ENCODE peak calls at places on chromosomes 11 and 22, in six cellular contexts. N, P, U, Q, I and D are unnamed samples.

GRCh38 chr11:75654314-75654713 is 14.5 kb downstream of the MAP6 start:
- DNase-seq in N (no peak), P (no peak), U (no peak), Q (no peak), I (peak), D (no peak)

GRCh38 chr11:84909740-84910139 is 717.4 kb downstream of the DLG2 start:
- DNase-seq in N (no peak), P (no peak), U (no peak), Q (no peak), I (no peak), D (peak)

GRCh38 chr11:86726118-86726748 is 53.8 kb upstream of the ME3 start:
- DNase-seq in N (no peak), P (no peak), U (no peak), Q (no peak), I (no peak), D (no peak)

GRCh38 chr11:119108151-119108856 is 1.2 kb downstream of the C2CD2L start:
- DNase-seq in N (peak), P (no peak), U (peak), Q (peak), I (peak), D (no peak)

GRCh38 chr11:554824-555499 is 5.6 kb downstream of the LMNTD2 start:
- DNase-seq in N (peak), P (peak), U (peak), Q (peak), I (peak), D (peak)

GRCh38 chr11:6319001-6319878 is 1.1 kb downstream of the CAVIN3 start:
- DNase-seq in N (no peak), P (peak), U (peak), Q (no peak), I (peak), D (peak)

GRCh38 chr22:18024276-18024939 is at the start of gene MICAL3:
- DNase-seq in N (peak), P (peak), U (peak), Q (peak), I (no peak), D (peak)

GRCh38 chr11:23856654-23857053 is 640.2 kb upstream of the LUZP2 start:
- DNase-seq in N (no peak), P (no peak), U (no peak), Q (no peak), I (no peak), D (no peak)

GRCh38 chr11:118791961-118792578 is 1.1 kb upstream of the DDX6 start:
- DNase-seq in N (peak), P (no peak), U (peak), Q (peak), I (no peak), D (peak)

GRCh38 chr22:43479311-43479710 is 67.5 kb downstream of the MPPED1 start:
- DNase-seq in N (no peak), P (no peak), U (no peak), Q (no peak), I (no peak), D (no peak)